ENCODE peak calls at places on chromosomes 16 and 17, in ten cellular contexts. R is dorsolateral prefrontal cortex; V is lower lobe of right lung; X is cardiac muscle cell; K is tibial nerve; B is pancreas; D is ascending aorta; N is CD8-positive, alpha-beta memory T cell; I is brain microvascular endothelial cell; G is RWPE1. H is an unnamed sample.
A peak's percentile ranks its signal among the peaks of the same experiment; 100 is the strongest.

GRCh38 chr17:50471009-50471905 is 2.6 kb upstream of the CHAD start:
- DNase-seq in R (no peak), V (peak; percentile 32), K (no peak), B (no peak), I (no peak), X (no peak), G (no peak), D (no peak), N (no peak), H (no peak)

GRCh38 chr16:80947708-80948615 is 58.7 kb downstream of the CMC2 start:
- DNase-seq in I (no peak), X (no peak), K (no peak), G (no peak), V (no peak), R (no peak), N (no peak), D (no peak), B (no peak), H (no peak)

GRCh38 chr17:15255713-15256454 is 9.2 kb downstream of the PMP22 start:
- DNase-seq in B (no peak), K (no peak), D (no peak), V (no peak), I (no peak), N (no peak), X (peak; percentile 40), G (no peak), R (no peak), H (no peak)

GRCh38 chr16:89050868-89051311 is 42.8 kb upstream of the ACSF3 start:
- DNase-seq in V (peak; percentile 42), R (no peak), D (no peak), G (no peak), K (no peak), X (no peak), I (no peak), N (no peak), B (no peak), H (no peak)

GRCh38 chr17:76414334-76415295 is 30.2 kb downstream of the SPHK1 start:
- DNase-seq in D (no peak), N (no peak), I (no peak), R (peak; percentile 82), X (peak; percentile 81), V (no peak), B (peak; percentile 56), K (peak; percentile 39), G (no peak), H (no peak)

GRCh38 chr17:52710363-52710901 is 551.9 kb upstream of the CA10 start:
- DNase-seq in K (no peak), B (no peak), I (no peak), N (no peak), G (no peak), V (no peak), X (no peak), D (no peak), R (no peak), H (no peak)

GRCh38 chr16:66614161-66614802 is 9.8 kb downstream of the CMTM3 start:
- DNase-seq in V (no peak), D (no peak), N (no peak), G (no peak), I (no peak), X (no peak), B (no peak), R (no peak), K (no peak), H (no peak)

GRCh38 chr16:66476328-66477027 is 49.4 kb downstream of the BEAN1 start:
- DNase-seq in R (peak; percentile 15), G (no peak), V (no peak), D (no peak), N (no peak), K (no peak), I (no peak), B (no peak), X (peak; percentile 23), H (peak; percentile 54)

GRCh38 chr17:55433029-55433628 is 11.5 kb upstream of the MMD start:
- DNase-seq in R (no peak), D (no peak), B (peak; percentile 13), X (no peak), V (no peak), K (no peak), N (no peak), I (no peak), G (peak; percentile 89), H (no peak)

GRCh38 chr16:11546522-11547485 is 39.9 kb downstream of the LITAF start:
- DNase-seq in G (no peak), N (no peak), V (no peak), K (no peak), I (no peak), D (no peak), X (peak; percentile 25), B (no peak), R (no peak), H (no peak)

GRCh38 chr16:9362050-9362449 is 270.6 kb downstream of the HAPSTR1 start:
- DNase-seq in R (no peak), D (no peak), B (no peak), I (no peak), V (no peak), N (no peak), G (no peak), K (no peak), X (no peak), H (no peak)

DNA sequence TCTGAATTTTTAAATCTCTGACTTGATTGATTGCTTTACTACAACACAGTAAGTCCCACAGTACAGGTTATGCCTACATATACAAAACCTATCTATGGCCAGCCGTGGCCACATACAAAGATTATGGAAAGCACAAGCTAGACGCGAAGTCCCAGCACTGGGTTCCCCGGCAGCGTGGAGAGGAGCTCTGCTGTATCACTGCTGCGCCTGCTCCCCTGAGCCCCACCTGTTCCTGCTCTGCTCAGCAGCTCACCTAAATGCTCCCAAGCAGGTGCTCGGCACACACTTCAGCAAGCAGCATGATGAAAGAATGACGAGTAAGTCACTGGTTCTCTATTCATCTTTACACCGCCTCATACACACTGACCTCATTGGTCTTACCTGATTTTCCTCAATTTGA is 20.6 kb downstream of the ZDHHC7 start:
- DNase-seq in R (no peak), G (no peak), N (no peak), K (no peak), I (no peak), D (no peak), B (no peak), V (peak; percentile 36), X (no peak), H (no peak)
- H3K27ac ChIP-seq in R (no peak overlapping the region), G (peak overlapping the region; percentile 36), N (no peak overlapping the region), K (no peak overlapping the region), I (no peak overlapping the region), D (no peak overlapping the region), B (no peak overlapping the region), V (no peak overlapping the region), X (no peak overlapping the region), H (no peak overlapping the region)

DNA sequence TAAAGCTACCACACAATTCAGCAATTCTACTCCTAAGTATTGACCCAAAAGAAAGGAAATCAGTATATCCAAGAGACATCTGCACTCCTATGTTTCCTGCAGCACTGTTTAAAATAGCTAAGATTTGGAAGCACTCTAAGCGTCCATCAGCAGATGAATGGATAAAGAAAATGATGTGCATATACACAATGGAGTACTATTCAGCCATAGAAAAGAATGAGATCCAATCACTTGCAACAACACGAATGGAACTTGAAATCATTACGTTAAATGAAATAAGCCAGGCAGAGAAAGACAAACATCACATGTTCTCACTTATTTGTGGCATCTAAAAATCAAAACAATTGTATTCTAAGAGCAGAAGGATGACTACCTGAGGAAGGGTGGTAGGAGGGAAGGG is 1.5 kb downstream of the SLFN11 start:
- DNase-seq in N (no peak), B (no peak), K (no peak), D (no peak), X (no peak), I (no peak), G (no peak), R (no peak), V (no peak), H (no peak)
- H3K27ac ChIP-seq in N (no peak overlapping the region), B (no peak overlapping the region), K (no peak overlapping the region), D (no peak overlapping the region), X (no peak overlapping the region), I (no peak overlapping the region), G (no peak overlapping the region), R (no peak overlapping the region), V (no peak overlapping the region), H (no peak overlapping the region)

DNA sequence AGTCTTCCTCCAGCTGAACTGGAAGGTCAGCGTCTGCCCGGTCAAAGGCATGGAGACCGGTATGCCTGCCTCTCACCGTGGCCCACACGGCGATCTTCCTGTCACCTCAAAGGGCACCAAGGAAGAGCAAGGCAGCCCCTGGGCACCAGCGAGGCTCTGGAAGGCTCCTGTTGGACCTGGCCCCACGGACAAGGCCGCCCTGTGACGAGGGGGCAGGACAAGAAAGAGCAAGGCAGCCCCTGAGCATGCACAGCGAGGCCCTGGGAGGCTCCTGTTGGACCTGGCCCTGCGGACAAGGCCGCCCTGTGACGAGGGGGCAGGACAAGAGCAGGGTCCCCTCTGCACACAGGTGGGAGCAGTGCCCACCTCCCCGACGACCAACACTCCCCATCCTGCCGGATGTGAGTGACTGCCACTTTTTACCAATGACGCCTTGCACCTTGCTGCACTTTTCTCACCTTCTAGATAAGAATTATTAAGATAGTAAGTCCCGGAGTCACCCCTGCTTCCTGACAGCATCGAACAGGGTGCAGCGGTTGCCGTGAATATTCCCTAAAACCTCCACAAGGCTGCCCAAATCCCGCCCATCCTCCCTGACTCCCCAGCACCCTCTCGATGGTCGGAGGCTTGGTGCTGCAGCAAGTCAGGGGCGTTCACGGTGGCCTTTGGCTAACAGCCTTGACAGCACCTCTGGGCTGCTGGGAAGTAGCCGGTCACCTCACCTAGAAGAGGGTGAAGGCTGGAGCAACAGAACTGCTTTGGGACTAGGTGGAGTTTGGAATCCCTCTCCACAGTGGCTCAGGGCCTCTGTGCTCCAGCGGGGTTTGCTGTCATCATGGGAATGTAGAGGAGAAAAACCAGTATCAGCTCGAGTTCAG is 5.6 kb upstream of the WDR45B start:
- DNase-seq in I (no peak), N (no peak), D (no peak), V (peak; percentile 44), G (no peak), R (no peak), X (no peak), K (no peak), B (no peak), H (no peak)
- H3K27ac ChIP-seq in I (no peak overlapping the region), N (no peak overlapping the region), D (no peak overlapping the region), V (no peak overlapping the region), G (peak overlapping the region; percentile 14), R (peak overlapping the region; percentile 7), X (no peak overlapping the region), K (no peak overlapping the region), B (no peak overlapping the region), H (no peak overlapping the region)

GRCh38 chr17:851986-852385 is 69.8 kb downstream of the MRM3 start:
- DNase-seq in V (no peak), I (no peak), K (no peak), X (no peak), B (no peak), R (no peak), N (no peak), D (no peak), G (no peak), H (no peak)

GRCh38 chr17:850828-851759 is 68.9 kb downstream of the MRM3 start:
- DNase-seq in I (peak; percentile 35), X (peak; percentile 51), R (no peak), D (no peak), G (no peak), K (no peak), B (no peak), V (no peak), N (no peak), H (no peak)

GRCh38 chr17:848402-848801 is 66.2 kb downstream of the MRM3 start:
- DNase-seq in V (no peak), I (no peak), X (no peak), N (no peak), R (no peak), K (no peak), G (no peak), D (no peak), B (no peak), H (no peak)

GRCh38 chr17:850086-850827 is 68.1 kb downstream of the MRM3 start:
- DNase-seq in K (no peak), I (no peak), V (no peak), N (no peak), R (no peak), D (no peak), X (no peak), B (no peak), G (no peak), H (no peak)

GRCh38 chr17:846901-847777 is 65.0 kb downstream of the MRM3 start:
- DNase-seq in D (no peak), G (no peak), I (peak; percentile 25), V (no peak), R (no peak), K (no peak), X (no peak), N (no peak), B (no peak), H (no peak)
- H3K27ac ChIP-seq in D (peak overlapping the region; percentile 53), G (no peak overlapping the region), I (no peak overlapping the region), V (peak overlapping the region; percentile 48), R (no peak overlapping the region), K (no peak overlapping the region), X (peak overlapping the region; percentile 64), N (no peak overlapping the region), B (peak overlapping the region; percentile 48), H (peak overlapping the region; percentile 73)

H was measured in coronary artery.